ENCODE peak calls at places on chromosomes 11 and 22, in six cellular contexts. Y is progenitor cell of endocrine pancreas, R is upper lobe of right lung, X is PC-3, Z is body of pancreas, B is NCI-H1436 treated with DMSO at 0.1 percent for 48 hours. A is an unnamed sample.

GRCh38 chr11:416051-416756 is 1.4 kb upstream of the SIGIRR start:
- DNase-seq in B (no peak), R (no peak), X (no peak), Z (peak), Y (no peak), A (no peak)

GRCh38 chr11:35088226-35088625 is 50.7 kb upstream of the CD44 start:
- DNase-seq in X (no peak), R (no peak), Z (peak), B (no peak), Y (no peak), A (no peak)

GRCh38 chr22:22857607-22858558 is 29.7 kb upstream of the IGLL5 start:
- DNase-seq in B (no peak), Y (no peak), Z (no peak), R (no peak), X (no peak), A (no peak)

GRCh38 chr11:44531116-44531504 is 34.4 kb upstream of the CD82 start:
- DNase-seq in X (no peak), R (no peak), Y (no peak), Z (no peak), B (no peak), A (no peak)

GRCh38 chr11:75839851-75840250 is 24.8 kb downstream of the UVRAG start:
- DNase-seq in X (no peak), B (no peak), R (no peak), Y (no peak), Z (no peak), A (no peak)

GRCh38 chr11:31761636-31762035 is 49.5 kb downstream of the PAX6 start:
- DNase-seq in X (no peak), Z (no peak), Y (no peak), B (no peak), R (no peak), A (no peak)

GRCh38 chr11:126443120-126443519 is 87.6 kb downstream of the ST3GAL4 start:
- DNase-seq in Y (no peak), Z (no peak), R (no peak), B (peak), X (no peak), A (peak)

GRCh38 chr11:48384670-48385069 is 18.4 kb upstream of the OR4C5 start:
- DNase-seq in X (no peak), R (no peak), Z (no peak), B (no peak), Y (no peak), A (no peak)

GRCh38 chr11:32829157-32829679 is 509 bp upstream of the PRRG4 start:
- DNase-seq in B (no peak), Z (no peak), X (peak), Y (no peak), R (no peak), A (no peak)

GRCh38 chr11:117805048-117805447 is 8.0 kb upstream of the DSCAML1 start:
- DNase-seq in R (no peak), Y (no peak), Z (no peak), B (no peak), X (no peak), A (no peak)

GRCh38 chr11:67313125-67313890 is 10.0 kb downstream of the SSH3 start:
- DNase-seq in X (no peak), R (no peak), B (no peak), Y (no peak), Z (no peak), A (no peak)

GRCh38 chr22:19213496-19214473 is 35.2 kb upstream of the SLC25A1 start:
- DNase-seq in Z (no peak), Y (no peak), B (no peak), X (no peak), R (no peak), A (no peak)

GRCh38 chr11:75627879-75628668 is 40.8 kb downstream of the MAP6 start:
- DNase-seq in Z (no peak), Y (no peak), X (no peak), B (no peak), R (no peak), A (no peak)

GRCh38 chr11:117919326-117920275 is 9.6 kb downstream of the TMPRSS13 start:
- DNase-seq in Y (no peak), X (peak), Z (no peak), R (no peak), B (no peak), A (no peak)

GRCh38 chr22:41908409-41909289 is 6.2 kb downstream of the SHISA8 start:
- DNase-seq in X (no peak), Y (no peak), B (no peak), Z (no peak), R (no peak), A (no peak)

GRCh38 chr11:57777969-57778317 is 16.3 kb downstream of the CTNND1 start:
- DNase-seq in X (peak), Y (no peak), Z (peak), R (no peak), B (no peak), A (no peak)

GRCh38 chr22:25898707-25899365 is 156.8 kb downstream of the MYO18B start:
- DNase-seq in Y (no peak), X (no peak), B (no peak), Z (no peak), R (no peak), A (no peak)

GRCh38 chr22:30205281-30206115 is 41.1 kb downstream of the LIF start:
- DNase-seq in B (no peak), R (no peak), Z (no peak), X (peak), Y (no peak), A (no peak)

GRCh38 chr22:46618104-46618647 is 2.0 kb upstream of the GRAMD4 start:
- DNase-seq in X (no peak), R (no peak), Z (no peak), B (no peak), Y (no peak), A (no peak)

GRCh38 chr11:118176400-118177134 is at the start of gene SCN2B:
- DNase-seq in Y (no peak), B (no peak), R (no peak), X (no peak), Z (no peak), A (no peak)

GRCh38 chr11:122020902-122021301 is 95.1 kb downstream of the BLID start:
- DNase-seq in Z (no peak), R (no peak), Y (no peak), B (no peak), X (peak), A (no peak)

GRCh38 chr11:121964591-121964990 is 151.4 kb downstream of the BLID start:
- DNase-seq in Z (no peak), X (peak), Y (no peak), B (no peak), R (no peak), A (no peak)

GRCh38 chr11:128351168-128351567 is 236.2 kb downstream of the ETS1 start:
- DNase-seq in X (no peak), R (no peak), B (no peak), Z (no peak), Y (no peak), A (no peak)

GRCh38 chr11:120985718-120986569 is 38.0 kb upstream of the TBCEL start:
- DNase-seq in Y (peak), Z (peak), B (no peak), R (peak), X (peak), A (no peak)

GRCh38 chr11:46906596-46906995 is 11.8 kb downstream of the LRP4 start:
- DNase-seq in R (no peak), X (no peak), B (no peak), Y (no peak), Z (no peak), A (no peak)

GRCh38 chr11:68140496-68141246 is 19.5 kb upstream of the CHKA start:
- DNase-seq in B (no peak), X (no peak), R (no peak), Y (no peak), Z (peak), A (no peak)

GRCh38 chr11:67486481-67487195 is 3.8 kb downstream of the AIP start:
- DNase-seq in B (no peak), Y (no peak), X (no peak), R (no peak), Z (no peak), A (no peak)

A was measured in NCI-H2081 treated with DMSO at 0.1 percent for 48 hours.